ENCODE peak calls at places on chromosomes 11 and 22, in four cellular contexts. A, N, J and U are unnamed samples.

GRCh38 chr11:116366451-116366850 is 406.3 kb downstream of the BUD13 start:
- DNase-seq in A (no peak), N (no peak), J (no peak), U (no peak)

GRCh38 chr11:14423633-14424032 is 64.7 kb upstream of the RRAS2 start:
- DNase-seq in A (no peak), N (no peak), J (no peak), U (no peak)

GRCh38 chr11:12692238-12693074 is 18.2 kb downstream of the TEAD1 start:
- DNase-seq in A (no peak), N (peak; percentile 19), J (no peak), U (no peak)

GRCh38 chr22:44425356-44425755 is 72.7 kb downstream of the RTL6 start:
- DNase-seq in A (no peak), N (no peak), J (no peak), U (no peak)

GRCh38 chr11:85628771-85629341 is 463 bp downstream of the TMEM126B start:
- DNase-seq in A (no peak), N (no peak), J (no peak), U (no peak)

GRCh38 chr11:122159173-122159701 is 43.2 kb upstream of the BLID start:
- DNase-seq in A (no peak), N (no peak), J (no peak), U (no peak)

GRCh38 chr11:77568306-77568705 is 21.4 kb upstream of the AQP11 start:
- DNase-seq in A (no peak), N (no peak), J (no peak), U (no peak)

GRCh38 chr11:88292156-88292844 is 45.2 kb downstream of the CTSC start:
- DNase-seq in A (no peak), N (no peak), J (no peak), U (no peak)

GRCh38 chr11:121841487-121842167 is 274.4 kb downstream of the BLID start:
- DNase-seq in A (no peak), N (no peak), J (no peak), U (no peak)

GRCh38 chr22:45865561-45866397 is 111.2 kb downstream of the WNT7B start:
- DNase-seq in A (no peak), N (no peak), J (no peak), U (no peak)

GRCh38 chr11:111633756-111634362 is 31.6 kb downstream of the SIK2 start:
- DNase-seq in A (no peak), N (no peak), J (peak; percentile 17), U (no peak)

GRCh38 chr22:39462443-39463147 is 5.8 kb downstream of the MGAT3 start:
- DNase-seq in A (no peak), N (peak; percentile 59), J (peak; percentile 62), U (no peak)

GRCh38 chr11:9838961-9839360 is 175.1 kb downstream of the SWAP70 start:
- DNase-seq in A (no peak), N (no peak), J (peak; percentile 51), U (no peak)

GRCh38 chr22:47043835-47044721 is 281.6 kb downstream of the TBC1D22A start:
- DNase-seq in A (no peak), N (no peak), J (no peak), U (no peak)

GRCh38 chr11:132064987-132065620 is 694.7 kb downstream of the NTM start:
- DNase-seq in A (peak; percentile 54), N (no peak), J (no peak), U (no peak)

GRCh38 chr11:6856871-6857270 is 6.0 kb upstream of the OR10A2 start:
- DNase-seq in A (no peak), N (no peak), J (no peak), U (no peak)

GRCh38 chr11:61480936-61481335 is 27.6 kb upstream of the LRRC10B start:
- DNase-seq in A (no peak), N (no peak), J (no peak), U (no peak)

GRCh38 chr22:49997932-49998717 is 14.4 kb downstream of the IL17REL start:
- DNase-seq in A (no peak), N (no peak), J (no peak), U (no peak)

GRCh38 chr22:37381489-37381888 is 45.8 kb downstream of the ELFN2 start:
- DNase-seq in A (no peak), N (no peak), J (no peak), U (no peak)

GRCh38 chr22:28207281-28208030 is 288.4 kb upstream of the PITPNB start:
- DNase-seq in A (no peak), N (no peak), J (no peak), U (no peak)

GRCh38 chr11:128582496-128583366 is 4.6 kb downstream of the ETS1 start:
- DNase-seq in A (peak; percentile 38), N (no peak), J (no peak), U (no peak)

GRCh38 chr11:12079726-12080556 is 30.4 kb upstream of the MICAL2 start:
- DNase-seq in A (no peak), N (no peak), J (no peak), U (no peak)

GRCh38 chr11:45859661-45860140 is 12.4 kb downstream of the CRY2 start:
- DNase-seq in A (no peak), N (no peak), J (no peak), U (no peak)

GRCh38 chr11:69645801-69646492 is 5.0 kb downstream of the CCND1 start:
- DNase-seq in A (no peak), N (no peak), J (no peak), U (no peak)
- TF ChIP-seq POLR2AphosphoS5 in A (no peak), N (no peak), J (no peak), U (no peak)

DNA sequence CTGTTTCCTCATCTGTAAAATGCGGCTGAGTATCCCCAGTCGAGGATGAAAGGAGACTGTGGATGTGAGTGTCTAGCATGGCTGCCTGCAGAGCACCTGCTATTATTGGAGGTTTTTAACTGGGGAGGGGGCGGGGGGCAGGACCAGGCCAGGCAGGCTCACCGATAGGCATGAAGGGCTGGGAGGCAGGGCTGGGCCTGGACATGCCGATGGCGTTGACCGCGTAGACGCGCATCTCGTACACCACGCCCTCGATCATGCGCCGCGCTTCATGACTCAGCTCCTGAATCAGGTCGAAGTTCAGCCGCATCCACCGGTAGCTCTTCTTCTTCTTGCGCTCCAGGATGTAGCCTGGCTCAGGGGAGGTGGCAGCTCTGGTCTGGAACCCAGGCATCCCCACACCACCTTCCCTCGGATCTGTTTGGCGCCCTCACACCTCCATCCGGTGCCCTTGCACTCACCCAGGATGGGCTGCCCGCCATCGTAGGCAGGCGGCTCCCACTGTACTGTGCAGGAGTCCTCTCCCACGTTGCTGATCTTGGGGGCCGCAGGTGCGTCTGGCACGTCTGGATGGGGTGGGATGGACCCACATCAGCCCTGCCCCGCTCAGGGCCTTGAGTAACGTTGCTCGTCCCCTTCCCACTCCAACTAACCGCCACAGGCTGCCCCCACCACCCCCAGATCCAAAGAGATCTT is 15.1 kb downstream of the MYBPC3 start:
- DNase-seq in A (no peak), N (peak; percentile 82), J (no peak), U (no peak)
- TF ChIP-seq SPI1 in A (no peak), N (no peak), J (no peak), U (no peak)

GRCh38 chr11:106152013-106152412 is 74.6 kb downstream of the AASDHPPT start:
- DNase-seq in A (no peak), N (no peak), J (no peak), U (no peak)
- TF ChIP-seq POLR2AphosphoS5 in A (no peak), N (no peak), J (no peak), U (no peak)

DNA sequence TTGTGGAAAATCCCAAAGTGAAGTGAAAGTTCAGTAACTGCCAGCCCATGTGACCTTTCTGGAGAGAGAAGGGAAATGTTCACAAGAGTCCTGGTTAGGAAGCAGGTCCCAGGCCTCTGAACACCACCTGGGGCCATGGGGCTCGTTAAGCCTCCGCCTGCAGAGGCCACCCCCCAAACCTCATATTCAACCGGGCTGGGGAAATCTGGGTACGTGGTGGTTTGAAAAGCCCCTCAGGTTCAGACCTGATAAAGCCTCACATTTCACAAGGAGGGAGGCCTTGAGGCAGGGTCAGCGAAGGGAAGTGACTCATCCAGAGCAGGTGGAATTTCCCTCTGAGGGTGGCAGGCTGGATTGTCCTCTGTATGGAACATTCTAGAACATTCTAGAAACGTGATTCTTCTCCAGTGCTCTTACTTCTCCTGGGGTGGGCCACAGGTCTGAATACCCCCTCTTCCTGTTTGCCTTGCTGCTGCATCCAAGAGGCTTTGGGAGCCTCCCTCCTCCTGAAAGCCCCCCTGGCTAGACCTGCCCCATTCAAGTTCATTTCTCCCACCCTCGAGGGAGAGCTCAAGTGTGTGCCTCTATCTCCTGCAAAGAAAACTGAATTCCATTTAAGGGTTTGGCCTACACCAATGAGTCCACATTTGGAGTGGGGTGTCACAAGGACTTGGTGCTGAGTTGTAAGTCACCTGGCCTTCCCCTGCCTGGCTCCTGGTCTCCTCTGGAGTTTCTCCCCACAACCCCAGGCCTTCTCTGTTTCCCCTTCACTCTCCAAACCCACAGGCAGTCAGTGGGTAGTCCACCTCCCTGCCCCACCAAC is 6.3 kb downstream of the FXYD2 start:
- DNase-seq in A (no peak), N (no peak), J (no peak), U (no peak)
- TF ChIP-seq SPI1 in A (no peak), N (no peak), J (peak; percentile 68), U (peak; percentile 51)

GRCh38 chr22:20113551-20114310 is 2.2 kb upstream of the RANBP1 start:
- DNase-seq in A (no peak), N (no peak), J (no peak), U (no peak)

GRCh38 chr22:20111045-20111688 is 4.7 kb upstream of the RANBP1 start:
- DNase-seq in A (peak; percentile 52), N (peak; percentile 87), J (no peak), U (peak; percentile 66)

GRCh38 chr22:20110359-20110985 is 5.4 kb upstream of the RANBP1 start:
- DNase-seq in A (no peak), N (no peak), J (no peak), U (no peak)

GRCh38 chr22:20112623-20113511 is 3.0 kb upstream of the RANBP1 start:
- DNase-seq in A (no peak), N (no peak), J (no peak), U (no peak)

DNA sequence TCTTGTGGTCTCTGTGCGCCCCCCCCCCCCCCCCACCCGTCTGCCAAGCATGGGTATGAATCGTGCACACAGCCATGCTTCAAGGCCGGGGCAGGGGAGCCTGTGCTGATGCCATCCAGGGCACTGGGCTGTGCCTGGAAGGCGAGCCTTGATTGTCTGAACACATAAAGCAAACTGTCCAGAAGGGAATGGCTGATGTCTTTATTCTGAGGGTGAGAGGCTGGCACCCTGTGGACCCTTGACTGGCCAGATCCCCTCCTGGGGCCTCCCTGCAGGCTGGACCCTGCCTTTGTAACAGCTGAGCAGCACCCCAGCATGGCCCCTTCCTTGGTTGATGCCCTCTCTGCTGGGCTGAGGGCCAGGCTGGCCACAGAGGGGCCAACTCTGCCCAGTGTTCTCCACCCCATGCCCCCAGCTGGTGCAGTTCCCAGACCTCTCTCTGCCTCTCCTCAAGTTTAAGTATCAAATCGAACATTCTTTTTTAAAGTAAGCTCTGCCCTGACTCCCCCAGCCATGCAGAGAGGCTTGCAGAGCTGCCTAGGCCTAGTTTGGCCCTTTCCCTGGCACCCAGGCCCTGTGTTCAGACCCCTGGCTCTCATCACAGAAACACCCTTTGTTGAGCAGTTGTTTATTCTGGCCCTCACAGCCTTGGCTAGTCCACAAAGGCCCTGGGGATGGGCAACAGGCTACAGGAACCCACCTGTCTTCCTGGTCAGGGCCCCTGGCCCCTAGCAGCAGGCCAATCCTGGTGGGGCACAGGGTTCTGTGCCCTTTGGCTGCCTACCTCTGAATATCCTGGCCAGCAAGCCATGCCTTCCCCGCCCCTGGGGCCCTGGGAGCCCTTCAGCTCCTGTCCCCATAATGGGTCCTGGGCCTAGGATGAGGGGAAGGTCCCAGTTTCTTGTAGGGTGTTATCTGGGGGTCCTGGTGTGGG is 3.9 kb upstream of the RANBP1 start:
- DNase-seq in A (no peak), N (no peak), J (no peak), U (no peak)
- TF ChIP-seq POLR2AphosphoS5 in A (peak; percentile 36), N (no peak), J (peak; percentile 17), U (peak; percentile 21)